ENCODE peak calls at places on chromosomes 2 and 18, in ten cellular contexts. O is CD8-positive, alpha-beta memory T cell; P is tibial artery; Y is adrenal gland; U is heart left ventricle; A is left lung; J is ovary; E is AG04450; C is tibial nerve; S is sigmoid colon. D is an unnamed sample.

GRCh38 chr2:26691881-26692813 is at the start of gene KCNK3:
- DNase-seq in O (no peak), P (peak), Y (peak), U (peak), A (peak), J (peak), E (no peak), C (no peak), S (peak), D (peak)

GRCh38 chr2:64442801-64443429 is 11.0 kb upstream of the LGALSL start:
- DNase-seq in O (no peak), P (no peak), Y (no peak), U (no peak), A (no peak), J (no peak), E (no peak), C (no peak), S (no peak), D (no peak)

GRCh38 chr2:95104606-95105005 is 17.0 kb downstream of the MRPS5 start:
- DNase-seq in O (no peak), P (no peak), Y (no peak), U (no peak), A (no peak), J (no peak), E (no peak), C (no peak), S (no peak), D (no peak)

GRCh38 chr2:152542995-152543481 is 174.2 kb downstream of the PRPF40A start:
- DNase-seq in O (no peak), P (no peak), Y (peak), U (no peak), A (no peak), J (peak), E (peak), C (no peak), S (no peak), D (no peak)

GRCh38 chr2:113370478-113371091 is 66.9 kb upstream of the ZNG1B start:
- DNase-seq in O (peak), P (peak), Y (peak), U (no peak), A (no peak), J (peak), E (peak), C (peak), S (peak), D (no peak)

GRCh38 chr2:10316860-10317259 is 14.2 kb downstream of the HPCAL1 start:
- DNase-seq in O (no peak), P (no peak), Y (no peak), U (no peak), A (no peak), J (no peak), E (no peak), C (no peak), S (no peak), D (no peak)

GRCh38 chr18:26702023-26702422 is 153.7 kb upstream of the KCTD1 start:
- DNase-seq in O (no peak), P (no peak), Y (no peak), U (no peak), A (no peak), J (no peak), E (no peak), C (no peak), S (no peak), D (no peak)

GRCh38 chr18:21454725-21455124 is 145.8 kb downstream of the ESCO1 start:
- DNase-seq in O (no peak), P (no peak), Y (no peak), U (no peak), A (no peak), J (no peak), E (no peak), C (no peak), S (no peak), D (no peak)

GRCh38 chr2:128729051-128729450 is 410.4 kb upstream of the HS6ST1 start:
- DNase-seq in O (no peak), P (no peak), Y (no peak), U (no peak), A (no peak), J (no peak), E (no peak), C (no peak), S (no peak), D (no peak)

GRCh38 chr2:137888845-137889244 is 75.4 kb upstream of the HNMT start:
- DNase-seq in O (no peak), P (no peak), Y (peak), U (no peak), A (peak), J (no peak), E (no peak), C (no peak), S (no peak), D (no peak)

GRCh38 chr2:205984381-205984780 is 101.6 kb downstream of the INO80D start:
- DNase-seq in O (no peak), P (no peak), Y (no peak), U (no peak), A (no peak), J (no peak), E (no peak), C (no peak), S (no peak), D (no peak)

GRCh38 chr2:199410130-199410529 is 47.6 kb downstream of the SATB2 start:
- DNase-seq in O (no peak), P (no peak), Y (no peak), U (no peak), A (no peak), J (no peak), E (no peak), C (no peak), S (no peak), D (no peak)

GRCh38 chr2:49619804-49620203 is 465.5 kb upstream of the FSHR start:
- DNase-seq in O (no peak), P (no peak), Y (no peak), U (no peak), A (no peak), J (no peak), E (no peak), C (no peak), S (no peak), D (no peak)

GRCh38 chr2:19982268-19982667 is 7.6 kb downstream of the WDR35 start:
- DNase-seq in O (no peak), P (no peak), Y (no peak), U (no peak), A (no peak), J (no peak), E (no peak), C (no peak), S (no peak), D (no peak)

GRCh38 chr2:61887684-61888303 is 662 bp downstream of the CCT4 start:
- DNase-seq in O (no peak), P (no peak), Y (peak), U (no peak), A (no peak), J (no peak), E (no peak), C (no peak), S (no peak), D (no peak)

GRCh38 chr2:27823564-27823963 is 52.0 kb downstream of the MRPL33 start:
- DNase-seq in O (no peak), P (no peak), Y (no peak), U (no peak), A (no peak), J (no peak), E (no peak), C (no peak), S (no peak), D (no peak)

GRCh38 chr2:216404010-216404618 is 8.2 kb upstream of the SMARCAL1 start:
- DNase-seq in O (no peak), P (peak), Y (peak), U (no peak), A (no peak), J (no peak), E (no peak), C (peak), S (no peak), D (no peak)

GRCh38 chr2:201532686-201533304 is 81.3 kb downstream of the STRADB start:
- DNase-seq in O (no peak), P (no peak), Y (no peak), U (no peak), A (no peak), J (no peak), E (peak), C (no peak), S (no peak), D (no peak)

GRCh38 chr2:169961911-169962310 is 134.7 kb downstream of the UBR3 start:
- DNase-seq in O (no peak), P (peak), Y (no peak), U (no peak), A (no peak), J (no peak), E (peak), C (no peak), S (peak), D (no peak)

GRCh38 chr2:177317443-177317842 is 52.9 kb upstream of the NFE2L2 start:
- DNase-seq in O (no peak), P (no peak), Y (no peak), U (no peak), A (no peak), J (no peak), E (no peak), C (no peak), S (no peak), D (no peak)

GRCh38 chr2:99998981-99999380 is 143.4 kb downstream of the AFF3 start:
- DNase-seq in O (no peak), P (no peak), Y (no peak), U (no peak), A (no peak), J (no peak), E (no peak), C (no peak), S (no peak), D (no peak)

GRCh38 chr2:69624611-69625010 is 18.9 kb downstream of the AAK1 start:
- DNase-seq in O (no peak), P (no peak), Y (no peak), U (no peak), A (no peak), J (no peak), E (no peak), C (no peak), S (no peak), D (no peak)

GRCh38 chr2:218805627-218806026 is 23.7 kb downstream of the CYP27A1 start:
- DNase-seq in O (no peak), P (no peak), Y (no peak), U (no peak), A (no peak), J (no peak), E (peak), C (no peak), S (no peak), D (no peak)

GRCh38 chr2:236889081-236889780 is 196.5 kb upstream of the COPS8 start:
- DNase-seq in O (no peak), P (no peak), Y (no peak), U (no peak), A (no peak), J (no peak), E (no peak), C (no peak), S (no peak), D (peak)
- H3K27ac ChIP-seq in O (no peak), P (peak), Y (no peak), U (peak), A (no peak), J (no peak), E (no peak), C (no peak), S (no peak), D (no peak)

DNA sequence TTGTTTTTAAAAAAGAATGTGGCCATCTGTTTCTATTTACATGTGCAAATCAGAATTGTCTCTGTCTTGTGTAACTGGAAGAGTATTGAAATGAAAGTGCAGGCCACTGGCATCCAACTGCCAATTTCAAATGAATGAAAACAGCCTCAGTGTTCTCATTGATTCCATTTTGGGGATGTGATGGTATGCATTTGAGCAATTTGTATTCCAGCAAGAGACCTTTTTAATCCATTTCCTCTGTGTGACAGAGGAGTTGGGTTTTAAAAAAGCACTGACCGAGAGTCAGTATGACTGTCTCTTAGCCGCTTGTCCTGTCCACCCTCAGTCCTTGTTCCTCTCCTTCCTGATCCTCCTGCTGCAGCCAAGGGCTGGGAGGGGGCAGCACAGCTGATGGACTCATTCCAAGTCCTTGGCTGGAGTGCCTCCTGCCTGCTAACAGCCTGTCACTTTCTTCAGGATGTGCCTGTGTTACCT is 50.0 kb downstream of the ASAP2 start:
- DNase-seq in O (no peak), P (no peak), Y (no peak), U (no peak), A (no peak), J (no peak), E (no peak), C (no peak), S (no peak), D (no peak)
- H3K27ac ChIP-seq in O (no peak), P (peak), Y (no peak), U (peak), A (no peak), J (no peak), E (no peak), C (no peak), S (peak), D (peak)

DNA sequence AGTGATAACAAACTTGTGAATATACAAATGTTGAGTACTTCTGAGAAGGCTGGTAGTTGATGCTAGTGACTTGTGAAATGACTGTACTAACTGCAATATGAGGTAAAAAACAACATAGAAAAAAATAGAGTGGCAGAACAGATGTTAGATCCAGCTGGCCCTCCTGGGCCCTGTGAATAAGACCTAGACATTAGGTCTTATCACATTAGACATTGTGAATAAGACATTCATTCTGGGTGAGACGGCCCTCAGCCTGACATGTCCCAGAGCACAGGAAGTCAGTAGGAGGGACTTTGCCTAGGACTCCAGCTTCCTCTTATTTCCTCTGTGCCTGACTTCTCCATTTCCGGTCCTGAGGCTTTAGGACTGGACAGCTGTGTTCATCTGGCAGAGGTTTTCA is 22.9 kb downstream of the DOK1 start:
- DNase-seq in O (no peak), P (no peak), Y (no peak), U (no peak), A (no peak), J (no peak), E (no peak), C (no peak), S (no peak), D (no peak)
- H3K27ac ChIP-seq in O (no peak), P (no peak), Y (no peak), U (peak), A (peak), J (no peak), E (no peak), C (no peak), S (no peak), D (no peak)

DNA sequence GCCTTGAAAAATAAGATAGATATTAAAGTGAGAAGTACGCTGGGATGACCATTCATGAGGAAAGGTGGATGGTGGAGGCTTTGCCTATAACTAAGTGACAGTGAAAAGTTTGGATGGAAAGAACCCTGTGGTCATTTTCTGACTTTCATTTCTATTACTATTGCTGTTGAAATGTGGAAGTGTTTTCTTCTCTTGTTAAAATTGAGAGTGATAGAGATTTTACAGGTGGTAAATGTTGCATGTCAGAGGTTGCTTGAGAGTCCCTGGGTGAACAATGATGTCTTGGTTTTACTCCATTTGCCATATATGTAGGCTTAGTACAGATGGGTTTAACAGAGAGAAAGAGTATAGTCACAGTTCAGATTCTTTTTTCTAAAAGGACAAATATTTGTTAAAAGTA is 18.4 kb downstream of the NCOA1 start:
- DNase-seq in O (no peak), P (no peak), Y (no peak), U (no peak), A (no peak), J (no peak), E (no peak), C (no peak), S (no peak), D (no peak)
- H3K27ac ChIP-seq in O (no peak), P (no peak), Y (no peak), U (no peak), A (no peak), J (no peak), E (no peak), C (no peak), S (no peak), D (no peak)

GRCh38 chr2:162072976-162073775 is 839 bp downstream of the DPP4 start:
- DNase-seq in O (no peak), P (no peak), Y (peak), U (no peak), A (no peak), J (peak), E (no peak), C (no peak), S (peak), D (no peak)
- H3K27ac ChIP-seq in O (peak), P (no peak), Y (no peak), U (no peak), A (peak), J (no peak), E (peak), C (peak), S (peak), D (peak)

GRCh38 chr2:159226608-159227007 is 59.9 kb downstream of the WDSUB1 start:
- DNase-seq in O (no peak), P (no peak), Y (no peak), U (no peak), A (no peak), J (no peak), E (no peak), C (no peak), S (no peak), D (no peak)

GRCh38 chr2:159226059-159226461 is 60.4 kb downstream of the WDSUB1 start:
- DNase-seq in O (no peak), P (no peak), Y (no peak), U (no peak), A (no peak), J (no peak), E (no peak), C (no peak), S (no peak), D (no peak)

GRCh38 chr2:159227467-159227866 is 59.0 kb downstream of the WDSUB1 start:
- DNase-seq in O (peak), P (no peak), Y (no peak), U (no peak), A (no peak), J (no peak), E (no peak), C (no peak), S (no peak), D (no peak)

GRCh38 chr2:159225025-159226016 is 61.2 kb downstream of the WDSUB1 start:
- DNase-seq in O (no peak), P (no peak), Y (no peak), U (peak), A (no peak), J (no peak), E (no peak), C (no peak), S (no peak), D (no peak)

GRCh38 chr2:159224061-159224813 is 62.3 kb downstream of the WDSUB1 start:
- DNase-seq in O (no peak), P (no peak), Y (no peak), U (peak), A (no peak), J (no peak), E (no peak), C (no peak), S (no peak), D (no peak)
- H3K27ac ChIP-seq in O (no peak), P (no peak), Y (no peak), U (peak), A (peak), J (no peak), E (no peak), C (no peak), S (no peak), D (peak)

GRCh38 chr18:10057808-10058791 is 144.3 kb downstream of the VAPA start:
- DNase-seq in O (no peak), P (peak), Y (no peak), U (no peak), A (no peak), J (no peak), E (no peak), C (peak), S (no peak), D (no peak)
- H3K27ac ChIP-seq in O (no peak), P (peak), Y (no peak), U (peak), A (peak), J (no peak), E (peak), C (peak), S (peak), D (peak)

D was measured in kidney.